ENCODE peak calls at places on chromosomes 1 and 21, in five cellular contexts. B is GM23248; O is CD8-positive, alpha-beta T cell; J is CD4-positive, alpha-beta memory T cell; L is left lung. Y is an unnamed sample. For H3K9me3, the result is how much of the 10 kb centered on the place peaks cover.

GRCh38 chr1:150931773-150932172 is 5.6 kb downstream of the SETDB1 start:
- DNase-seq in O (no peak), J (peak), L (no peak), B (peak), Y (no peak)

GRCh38 chr1:178224358-178224757 is 130.5 kb downstream of the RASAL2 start:
- DNase-seq in B (no peak), L (no peak), J (no peak), O (no peak), Y (no peak)

GRCh38 chr1:185263292-185263691 is 53.8 kb downstream of the IVNS1ABP start:
- DNase-seq in O (no peak), B (no peak), J (no peak), L (no peak), Y (no peak)

GRCh38 chr1:103220503-103221095 is 112.3 kb upstream of the COL11A1 start:
- DNase-seq in O (no peak), B (peak), L (no peak), J (no peak), Y (no peak)

GRCh38 chr1:171788696-171789095 is 7.2 kb downstream of the METTL13 start:
- DNase-seq in O (no peak), J (no peak), L (no peak), B (peak), Y (no peak)

GRCh38 chr1:55443175-55443933 is 228.2 kb upstream of the USP24 start:
- DNase-seq in J (no peak), O (no peak), B (peak), L (peak), Y (no peak)

GRCh38 chr1:148160048-148160395 is 7.9 kb upstream of the NBPF11 start:
- DNase-seq in L (no peak), O (no peak), B (no peak), J (no peak), Y (no peak)

GRCh38 chr21:33229099-33229775 is 501 bp upstream of the IFNAR2 start:
- DNase-seq in L (no peak), O (no peak), B (no peak), J (no peak), Y (no peak)

GRCh38 chr1:51316113-51316763 is 14.1 kb downstream of the TTC39A start:
- DNase-seq in O (no peak), J (no peak), L (no peak), B (no peak), Y (no peak)

GRCh38 chr1:149997585-149998262 is 12.8 kb downstream of the OTUD7B start:
- DNase-seq in L (no peak), B (no peak), O (no peak), J (no peak), Y (no peak)

GRCh38 chr1:112515311-112516009 is 6.7 kb downstream of the WNT2B start:
- DNase-seq in L (no peak), O (no peak), B (peak), J (no peak), Y (no peak)

GRCh38 chr1:36408479-36408878 is 10.8 kb upstream of the LSM10 start:
- DNase-seq in O (no peak), J (no peak), L (no peak), B (peak), Y (no peak)

GRCh38 chr1:32600034-32600433 is 50.3 kb downstream of the ZBTB8OS start:
- DNase-seq in O (no peak), B (no peak), J (no peak), L (no peak), Y (no peak)

GRCh38 chr1:106700151-106700550 is 356.3 kb upstream of the PRMT6 start:
- DNase-seq in J (no peak), B (peak), O (no peak), L (no peak), Y (no peak)

GRCh38 chr1:192905049-192905448 is 96.2 kb downstream of the RGS2 start:
- DNase-seq in J (no peak), L (no peak), B (no peak), O (no peak), Y (no peak)

GRCh38 chr21:7947422-7947821 is 2574.0 kb upstream of the TPTE start:
- DNase-seq in J (no peak), B (no peak), L (no peak), O (no peak), Y (no peak)
- H3K9me3 ChIP-seq in J (under half), B (under half), L (half or more), O (half or more), Y (half or more)

GRCh38 chr21:44392916-44393315 is 39.5 kb downstream of the TRPM2 start:
- DNase-seq in B (no peak), J (no peak), O (no peak), L (no peak), Y (no peak)

GRCh38 chr21:44389335-44389734 is 35.9 kb downstream of the TRPM2 start:
- DNase-seq in O (no peak), B (no peak), L (no peak), J (no peak), Y (no peak)

GRCh38 chr21:44392185-44392584 is 38.8 kb downstream of the TRPM2 start:
- DNase-seq in B (no peak), O (no peak), J (no peak), L (no peak), Y (no peak)

GRCh38 chr21:44391345-44392091 is 38.1 kb downstream of the TRPM2 start:
- DNase-seq in O (peak), B (peak), L (peak), J (no peak), Y (no peak)

GRCh38 chr21:44390886-44391285 is 37.5 kb downstream of the TRPM2 start:
- DNase-seq in L (no peak), O (peak), J (no peak), B (no peak), Y (no peak)
- H3K9me3 ChIP-seq in L (under half), O (under half), J (under half), B (under half), Y (under half)

GRCh38 chr1:181448461-181448860 is 34.9 kb upstream of the CACNA1E start:
- DNase-seq in O (no peak), J (no peak), L (no peak), B (no peak), Y (no peak)
- H3K9me3 ChIP-seq in O (under half), J (under half), L (under half), B (under half), Y (under half)

DNA sequence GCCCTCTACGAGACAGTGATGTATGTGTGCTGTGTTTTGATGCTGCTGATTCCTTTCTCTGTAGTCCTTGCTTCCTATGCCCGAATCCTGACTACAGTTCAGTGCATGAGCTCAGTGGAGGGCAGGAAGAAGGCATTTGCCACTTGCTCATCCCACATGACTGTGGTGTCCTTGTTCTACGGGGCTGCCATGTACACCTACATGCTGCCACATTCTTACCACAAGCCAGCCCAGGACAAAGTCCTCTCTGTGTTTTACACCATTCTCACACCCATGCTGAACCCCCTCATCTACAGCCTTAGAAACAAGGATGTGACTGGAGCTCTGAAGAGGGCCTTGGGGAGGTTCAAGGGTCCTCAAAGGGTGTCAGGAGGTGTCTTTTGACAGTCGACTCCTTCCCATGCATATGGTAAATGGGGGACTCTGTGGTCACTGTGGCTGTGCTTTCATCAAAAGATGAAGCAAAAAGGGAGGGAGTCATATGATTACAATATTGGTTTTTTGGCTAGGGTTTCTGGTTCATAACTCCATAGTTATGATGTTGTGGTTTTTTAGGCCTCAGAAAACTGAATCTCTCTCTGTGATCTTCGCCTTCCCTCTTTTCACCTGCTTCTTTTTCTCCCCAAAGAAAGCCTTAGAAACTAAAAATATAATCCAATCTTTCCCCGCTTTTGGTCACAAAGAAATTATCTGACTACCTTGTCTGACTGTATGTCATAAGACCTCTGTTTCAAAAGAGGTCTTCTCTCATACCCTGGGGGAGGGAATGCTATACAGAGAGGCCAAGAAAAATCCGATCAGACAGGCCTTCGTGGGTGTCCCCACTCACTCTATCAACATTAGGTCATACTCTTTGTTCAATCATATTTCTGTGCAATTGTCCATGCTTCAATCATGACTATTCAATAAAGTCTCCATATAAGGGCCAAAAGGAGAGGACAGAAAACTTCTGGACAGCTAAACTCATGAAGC is 4.2 kb downstream of the OR2T1 start:
- DNase-seq in J (no peak), B (no peak), L (no peak), O (no peak), Y (no peak)
- H3K9me3 ChIP-seq in J (under half), B (under half), L (under half), O (under half), Y (under half)

GRCh38 chr1:93471911-93472310 is 24.0 kb downstream of the FNBP1L start:
- DNase-seq in J (no peak), O (no peak), L (no peak), B (peak), Y (no peak)

GRCh38 chr1:93471284-93471683 is 23.4 kb downstream of the FNBP1L start:
- DNase-seq in O (no peak), L (no peak), B (no peak), J (no peak), Y (no peak)

GRCh38 chr1:93463960-93464359 is 16.0 kb downstream of the FNBP1L start:
- DNase-seq in O (no peak), B (no peak), J (no peak), L (no peak), Y (no peak)

GRCh38 chr1:93467606-93468005 is 19.7 kb downstream of the FNBP1L start:
- DNase-seq in J (no peak), L (no peak), O (no peak), B (no peak), Y (no peak)

DNA sequence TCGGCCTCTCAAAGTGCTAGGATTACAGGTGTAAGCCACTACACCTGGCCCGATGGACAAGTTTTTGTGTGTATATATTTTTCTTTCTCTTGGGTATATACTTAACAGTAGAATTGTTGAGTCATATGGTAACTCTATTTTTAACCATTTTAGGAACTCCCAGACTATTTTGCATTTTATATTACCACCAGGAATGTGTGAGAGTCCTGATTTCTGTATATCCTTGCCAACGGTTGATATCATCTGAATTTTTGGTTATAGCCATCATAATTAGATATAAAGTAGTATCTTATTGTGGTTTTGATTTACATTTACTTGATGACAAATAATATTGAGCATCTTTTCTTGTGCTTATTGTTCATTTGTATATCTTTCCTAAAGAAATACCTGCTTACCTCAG is 20.8 kb downstream of the FNBP1L start:
- DNase-seq in L (no peak), O (no peak), J (no peak), B (peak), Y (no peak)
- H3K9me3 ChIP-seq in L (under half), O (under half), J (under half), B (under half), Y (under half)

GRCh38 chr1:5779608-5780323 is 212.5 kb downstream of the NPHP4 start:
- DNase-seq in L (no peak), J (no peak), O (no peak), B (no peak), Y (no peak)
- H3K9me3 ChIP-seq in L (under half), J (under half), O (under half), B (under half), Y (under half)

Y was measured in T-helper 17 cell.